ENCODE peak calls at places on chromosomes 2 and 18, in eight cellular contexts. One of them, this sample, is unnamed.

GRCh38 chr2:200048421-200048820 is 93.0 kb downstream of the MAIP1 start:
- DNase-seq in COR-L47: no peak
- DNase-seq in cardiac muscle cell: no peak
- DNase-seq in AML-193: no peak
- DNase-seq in stimulated activated CD4-positive, alpha-beta T cell treated with anti-CD3 and anti-CD28 coated beads, TNF-alpha, amount 100 ng/mL, for 4 hours: no peak
- DNase-seq in Calu3: no peak
- DNase-seq in stimulated activated CD8-positive, alpha-beta memory T cell treated with anti-CD3 and anti-CD28 coated beads, Interleukin-2, amount 100 ng/mL, for 48 hours: no peak
- DNase-seq in HL-60: no peak
- DNase-seq in this sample: no peak

GRCh38 chr2:56357655-56358295 is 174.0 kb downstream of the CCDC85A start:
- DNase-seq in stimulated activated CD4-positive, alpha-beta T cell treated with anti-CD3 and anti-CD28 coated beads, TNF-alpha, amount 100 ng/mL, for 4 hours: no peak
- DNase-seq in COR-L47: peak; percentile 65
- DNase-seq in AML-193: no peak
- DNase-seq in stimulated activated CD8-positive, alpha-beta memory T cell treated with anti-CD3 and anti-CD28 coated beads, Interleukin-2, amount 100 ng/mL, for 48 hours: no peak
- DNase-seq in Calu3: no peak
- DNase-seq in cardiac muscle cell: no peak
- DNase-seq in HL-60: no peak
- DNase-seq in this sample: no peak

GRCh38 chr18:25348361-25349130 is 3.4 kb downstream of the ZNF521 start:
- DNase-seq in cardiac muscle cell: no peak
- DNase-seq in stimulated activated CD8-positive, alpha-beta memory T cell treated with anti-CD3 and anti-CD28 coated beads, Interleukin-2, amount 100 ng/mL, for 48 hours: no peak
- DNase-seq in COR-L47: no peak
- DNase-seq in HL-60: no peak
- DNase-seq in stimulated activated CD4-positive, alpha-beta T cell treated with anti-CD3 and anti-CD28 coated beads, TNF-alpha, amount 100 ng/mL, for 4 hours: no peak
- DNase-seq in Calu3: no peak
- DNase-seq in AML-193: no peak
- DNase-seq in this sample: no peak

GRCh38 chr2:114742245-114742644 is 299.8 kb downstream of the DPP10 start:
- DNase-seq in Calu3: no peak
- DNase-seq in HL-60: no peak
- DNase-seq in COR-L47: no peak
- DNase-seq in AML-193: no peak
- DNase-seq in stimulated activated CD8-positive, alpha-beta memory T cell treated with anti-CD3 and anti-CD28 coated beads, Interleukin-2, amount 100 ng/mL, for 48 hours: no peak
- DNase-seq in cardiac muscle cell: no peak
- DNase-seq in stimulated activated CD4-positive, alpha-beta T cell treated with anti-CD3 and anti-CD28 coated beads, TNF-alpha, amount 100 ng/mL, for 4 hours: no peak
- DNase-seq in this sample: no peak

GRCh38 chr2:236254021-236254420 is 10.2 kb downstream of the ASB18 start:
- DNase-seq in stimulated activated CD8-positive, alpha-beta memory T cell treated with anti-CD3 and anti-CD28 coated beads, Interleukin-2, amount 100 ng/mL, for 48 hours: no peak
- DNase-seq in AML-193: no peak
- DNase-seq in HL-60: no peak
- DNase-seq in stimulated activated CD4-positive, alpha-beta T cell treated with anti-CD3 and anti-CD28 coated beads, TNF-alpha, amount 100 ng/mL, for 4 hours: no peak
- DNase-seq in COR-L47: no peak
- DNase-seq in Calu3: no peak
- DNase-seq in cardiac muscle cell: no peak
- DNase-seq in this sample: no peak

GRCh38 chr2:71282493-71282892 is 49.1 kb upstream of the ZNF638 start:
- DNase-seq in cardiac muscle cell: peak; percentile 14
- DNase-seq in stimulated activated CD8-positive, alpha-beta memory T cell treated with anti-CD3 and anti-CD28 coated beads, Interleukin-2, amount 100 ng/mL, for 48 hours: no peak
- DNase-seq in COR-L47: no peak
- DNase-seq in stimulated activated CD4-positive, alpha-beta T cell treated with anti-CD3 and anti-CD28 coated beads, TNF-alpha, amount 100 ng/mL, for 4 hours: no peak
- DNase-seq in AML-193: peak; percentile 41
- DNase-seq in HL-60: no peak
- DNase-seq in Calu3: no peak
- DNase-seq in this sample: no peak

GRCh38 chr18:3015851-3016250 is 2.9 kb upstream of the LPIN2 start:
- DNase-seq in stimulated activated CD4-positive, alpha-beta T cell treated with anti-CD3 and anti-CD28 coated beads, TNF-alpha, amount 100 ng/mL, for 4 hours: no peak
- DNase-seq in cardiac muscle cell: no peak
- DNase-seq in HL-60: no peak
- DNase-seq in COR-L47: no peak
- DNase-seq in Calu3: no peak
- DNase-seq in AML-193: no peak
- DNase-seq in stimulated activated CD8-positive, alpha-beta memory T cell treated with anti-CD3 and anti-CD28 coated beads, Interleukin-2, amount 100 ng/mL, for 48 hours: no peak
- DNase-seq in this sample: no peak

GRCh38 chr2:20526146-20526545 is 79.3 kb downstream of the RHOB start:
- DNase-seq in COR-L47: no peak
- DNase-seq in HL-60: no peak
- DNase-seq in stimulated activated CD8-positive, alpha-beta memory T cell treated with anti-CD3 and anti-CD28 coated beads, Interleukin-2, amount 100 ng/mL, for 48 hours: no peak
- DNase-seq in AML-193: no peak
- DNase-seq in Calu3: no peak
- DNase-seq in cardiac muscle cell: no peak
- DNase-seq in stimulated activated CD4-positive, alpha-beta T cell treated with anti-CD3 and anti-CD28 coated beads, TNF-alpha, amount 100 ng/mL, for 4 hours: no peak
- DNase-seq in this sample: no peak

GRCh38 chr2:158501301-158501700 is 44.5 kb downstream of the PKP4 start:
- DNase-seq in COR-L47: peak; percentile 63
- DNase-seq in Calu3: no peak
- DNase-seq in cardiac muscle cell: no peak
- DNase-seq in stimulated activated CD8-positive, alpha-beta memory T cell treated with anti-CD3 and anti-CD28 coated beads, Interleukin-2, amount 100 ng/mL, for 48 hours: no peak
- DNase-seq in AML-193: no peak
- DNase-seq in stimulated activated CD4-positive, alpha-beta T cell treated with anti-CD3 and anti-CD28 coated beads, TNF-alpha, amount 100 ng/mL, for 4 hours: no peak
- DNase-seq in HL-60: no peak
- DNase-seq in this sample: no peak

GRCh38 chr18:61948196-61948800 is 55.5 kb upstream of the RNF152 start:
- DNase-seq in cardiac muscle cell: peak; percentile 21
- DNase-seq in HL-60: no peak
- DNase-seq in stimulated activated CD8-positive, alpha-beta memory T cell treated with anti-CD3 and anti-CD28 coated beads, Interleukin-2, amount 100 ng/mL, for 48 hours: no peak
- DNase-seq in AML-193: no peak
- DNase-seq in stimulated activated CD4-positive, alpha-beta T cell treated with anti-CD3 and anti-CD28 coated beads, TNF-alpha, amount 100 ng/mL, for 4 hours: no peak
- DNase-seq in Calu3: no peak
- DNase-seq in COR-L47: no peak
- DNase-seq in this sample: no peak

GRCh38 chr2:42765686-42766085 is 1.8 kb upstream of the OXER1 start:
- DNase-seq in Calu3: no peak
- DNase-seq in HL-60: no peak
- DNase-seq in stimulated activated CD8-positive, alpha-beta memory T cell treated with anti-CD3 and anti-CD28 coated beads, Interleukin-2, amount 100 ng/mL, for 48 hours: no peak
- DNase-seq in cardiac muscle cell: no peak
- DNase-seq in AML-193: no peak
- DNase-seq in COR-L47: no peak
- DNase-seq in stimulated activated CD4-positive, alpha-beta T cell treated with anti-CD3 and anti-CD28 coated beads, TNF-alpha, amount 100 ng/mL, for 4 hours: no peak
- DNase-seq in this sample: no peak

GRCh38 chr2:40367652-40368051 is 84.2 kb downstream of the SLC8A1 start:
- DNase-seq in Calu3: no peak
- DNase-seq in AML-193: no peak
- DNase-seq in stimulated activated CD4-positive, alpha-beta T cell treated with anti-CD3 and anti-CD28 coated beads, TNF-alpha, amount 100 ng/mL, for 4 hours: no peak
- DNase-seq in cardiac muscle cell: peak; percentile 73
- DNase-seq in HL-60: no peak
- DNase-seq in stimulated activated CD8-positive, alpha-beta memory T cell treated with anti-CD3 and anti-CD28 coated beads, Interleukin-2, amount 100 ng/mL, for 48 hours: no peak
- DNase-seq in COR-L47: no peak
- DNase-seq in this sample: no peak

GRCh38 chr2:60586081-60586480 is 32.6 kb upstream of the BCL11A start:
- DNase-seq in HL-60: no peak
- DNase-seq in COR-L47: no peak
- DNase-seq in stimulated activated CD8-positive, alpha-beta memory T cell treated with anti-CD3 and anti-CD28 coated beads, Interleukin-2, amount 100 ng/mL, for 48 hours: no peak
- DNase-seq in stimulated activated CD4-positive, alpha-beta T cell treated with anti-CD3 and anti-CD28 coated beads, TNF-alpha, amount 100 ng/mL, for 4 hours: no peak
- DNase-seq in Calu3: peak; percentile 10
- DNase-seq in AML-193: no peak
- DNase-seq in cardiac muscle cell: peak; percentile 4
- DNase-seq in this sample: no peak

GRCh38 chr18:11553098-11553940 is 56.1 kb upstream of the SLC35G4 start:
- DNase-seq in stimulated activated CD8-positive, alpha-beta memory T cell treated with anti-CD3 and anti-CD28 coated beads, Interleukin-2, amount 100 ng/mL, for 48 hours: no peak
- DNase-seq in Calu3: peak; percentile 53
- DNase-seq in cardiac muscle cell: peak; percentile 71
- DNase-seq in AML-193: peak; percentile 23
- DNase-seq in COR-L47: peak; percentile 8
- DNase-seq in HL-60: peak; percentile 32
- DNase-seq in stimulated activated CD4-positive, alpha-beta T cell treated with anti-CD3 and anti-CD28 coated beads, TNF-alpha, amount 100 ng/mL, for 4 hours: no peak
- DNase-seq in this sample: peak; percentile 13

GRCh38 chr2:123851281-123851680 is 173.8 kb upstream of the CNTNAP5 start:
- DNase-seq in stimulated activated CD8-positive, alpha-beta memory T cell treated with anti-CD3 and anti-CD28 coated beads, Interleukin-2, amount 100 ng/mL, for 48 hours: no peak
- DNase-seq in AML-193: no peak
- DNase-seq in cardiac muscle cell: no peak
- DNase-seq in Calu3: no peak
- DNase-seq in COR-L47: no peak
- DNase-seq in stimulated activated CD4-positive, alpha-beta T cell treated with anti-CD3 and anti-CD28 coated beads, TNF-alpha, amount 100 ng/mL, for 4 hours: no peak
- DNase-seq in HL-60: no peak
- DNase-seq in this sample: no peak

GRCh38 chr2:240377366-240377765 is 58.1 kb upstream of the GPC1 start:
- DNase-seq in COR-L47: no peak
- DNase-seq in HL-60: no peak
- DNase-seq in stimulated activated CD4-positive, alpha-beta T cell treated with anti-CD3 and anti-CD28 coated beads, TNF-alpha, amount 100 ng/mL, for 4 hours: no peak
- DNase-seq in cardiac muscle cell: peak; percentile 40
- DNase-seq in AML-193: no peak
- DNase-seq in Calu3: no peak
- DNase-seq in stimulated activated CD8-positive, alpha-beta memory T cell treated with anti-CD3 and anti-CD28 coated beads, Interleukin-2, amount 100 ng/mL, for 48 hours: no peak
- DNase-seq in this sample: no peak

GRCh38 chr2:156319811-156320490 is 12.6 kb downstream of the NR4A2 start:
- DNase-seq in COR-L47: no peak
- DNase-seq in AML-193: no peak
- DNase-seq in stimulated activated CD8-positive, alpha-beta memory T cell treated with anti-CD3 and anti-CD28 coated beads, Interleukin-2, amount 100 ng/mL, for 48 hours: no peak
- DNase-seq in Calu3: no peak
- DNase-seq in stimulated activated CD4-positive, alpha-beta T cell treated with anti-CD3 and anti-CD28 coated beads, TNF-alpha, amount 100 ng/mL, for 4 hours: no peak
- DNase-seq in cardiac muscle cell: peak; percentile 50
- DNase-seq in HL-60: no peak
- DNase-seq in this sample: no peak

GRCh38 chr18:9992988-9993845 is 79.4 kb downstream of the VAPA start:
- DNase-seq in COR-L47: no peak
- DNase-seq in stimulated activated CD8-positive, alpha-beta memory T cell treated with anti-CD3 and anti-CD28 coated beads, Interleukin-2, amount 100 ng/mL, for 48 hours: no peak
- DNase-seq in stimulated activated CD4-positive, alpha-beta T cell treated with anti-CD3 and anti-CD28 coated beads, TNF-alpha, amount 100 ng/mL, for 4 hours: no peak
- DNase-seq in cardiac muscle cell: no peak
- DNase-seq in Calu3: no peak
- DNase-seq in HL-60: no peak
- DNase-seq in AML-193: no peak
- DNase-seq in this sample: no peak

GRCh38 chr2:69163109-69163508 is 150.1 kb downstream of the ANTXR1 start:
- DNase-seq in stimulated activated CD8-positive, alpha-beta memory T cell treated with anti-CD3 and anti-CD28 coated beads, Interleukin-2, amount 100 ng/mL, for 48 hours: no peak
- DNase-seq in AML-193: peak; percentile 83
- DNase-seq in COR-L47: no peak
- DNase-seq in HL-60: peak; percentile 85
- DNase-seq in stimulated activated CD4-positive, alpha-beta T cell treated with anti-CD3 and anti-CD28 coated beads, TNF-alpha, amount 100 ng/mL, for 4 hours: no peak
- DNase-seq in Calu3: peak; percentile 19
- DNase-seq in cardiac muscle cell: peak; percentile 94
- DNase-seq in this sample: no peak

GRCh38 chr2:37506407-37507068 is 162.1 kb downstream of the QPCT start:
- DNase-seq in stimulated activated CD8-positive, alpha-beta memory T cell treated with anti-CD3 and anti-CD28 coated beads, Interleukin-2, amount 100 ng/mL, for 48 hours: no peak
- DNase-seq in cardiac muscle cell: peak; percentile 14
- DNase-seq in Calu3: no peak
- DNase-seq in AML-193: no peak
- DNase-seq in stimulated activated CD4-positive, alpha-beta T cell treated with anti-CD3 and anti-CD28 coated beads, TNF-alpha, amount 100 ng/mL, for 4 hours: no peak
- DNase-seq in HL-60: no peak
- DNase-seq in COR-L47: no peak
- DNase-seq in this sample: no peak

GRCh38 chr2:227007940-227008339 is 156.1 kb downstream of the COL4A4 start:
- DNase-seq in cardiac muscle cell: no peak
- DNase-seq in AML-193: no peak
- DNase-seq in stimulated activated CD8-positive, alpha-beta memory T cell treated with anti-CD3 and anti-CD28 coated beads, Interleukin-2, amount 100 ng/mL, for 48 hours: no peak
- DNase-seq in Calu3: no peak
- DNase-seq in stimulated activated CD4-positive, alpha-beta T cell treated with anti-CD3 and anti-CD28 coated beads, TNF-alpha, amount 100 ng/mL, for 4 hours: no peak
- DNase-seq in COR-L47: no peak
- DNase-seq in HL-60: no peak
- DNase-seq in this sample: no peak

GRCh38 chr2:233426619-233427342 is 72.5 kb downstream of the DGKD start:
- DNase-seq in AML-193: peak; percentile 26
- DNase-seq in Calu3: no peak
- DNase-seq in cardiac muscle cell: peak; percentile 63
- DNase-seq in stimulated activated CD8-positive, alpha-beta memory T cell treated with anti-CD3 and anti-CD28 coated beads, Interleukin-2, amount 100 ng/mL, for 48 hours: peak; percentile 68
- DNase-seq in HL-60: peak; percentile 50
- DNase-seq in COR-L47: no peak
- DNase-seq in stimulated activated CD4-positive, alpha-beta T cell treated with anti-CD3 and anti-CD28 coated beads, TNF-alpha, amount 100 ng/mL, for 4 hours: peak; percentile 51
- DNase-seq in this sample: no peak

GRCh38 chr18:35247412-35248249 is 6.8 kb downstream of the ZNF397 start:
- DNase-seq in Calu3: no peak
- DNase-seq in stimulated activated CD4-positive, alpha-beta T cell treated with anti-CD3 and anti-CD28 coated beads, TNF-alpha, amount 100 ng/mL, for 4 hours: no peak
- DNase-seq in AML-193: peak; percentile 58
- DNase-seq in HL-60: peak; percentile 39
- DNase-seq in stimulated activated CD8-positive, alpha-beta memory T cell treated with anti-CD3 and anti-CD28 coated beads, Interleukin-2, amount 100 ng/mL, for 48 hours: no peak
- DNase-seq in COR-L47: no peak
- DNase-seq in cardiac muscle cell: no peak
- DNase-seq in this sample: no peak

GRCh38 chr2:207397917-207398655 is 131.7 kb upstream of the CREB1 start:
- DNase-seq in stimulated activated CD4-positive, alpha-beta T cell treated with anti-CD3 and anti-CD28 coated beads, TNF-alpha, amount 100 ng/mL, for 4 hours: no peak
- DNase-seq in stimulated activated CD8-positive, alpha-beta memory T cell treated with anti-CD3 and anti-CD28 coated beads, Interleukin-2, amount 100 ng/mL, for 48 hours: no peak
- DNase-seq in HL-60: no peak
- DNase-seq in cardiac muscle cell: no peak
- DNase-seq in AML-193: no peak
- DNase-seq in COR-L47: no peak
- DNase-seq in Calu3: no peak
- DNase-seq in this sample: no peak

GRCh38 chr18:58557013-58557435 is 71.9 kb downstream of the ALPK2 start:
- DNase-seq in HL-60: no peak
- DNase-seq in COR-L47: no peak
- DNase-seq in cardiac muscle cell: no peak
- DNase-seq in Calu3: no peak
- DNase-seq in stimulated activated CD8-positive, alpha-beta memory T cell treated with anti-CD3 and anti-CD28 coated beads, Interleukin-2, amount 100 ng/mL, for 48 hours: no peak
- DNase-seq in AML-193: no peak
- DNase-seq in stimulated activated CD4-positive, alpha-beta T cell treated with anti-CD3 and anti-CD28 coated beads, TNF-alpha, amount 100 ng/mL, for 4 hours: no peak
- DNase-seq in this sample: no peak

GRCh38 chr18:65938592-65939372 is 188.0 kb downstream of the CDH7 start:
- DNase-seq in AML-193: peak; percentile 48
- DNase-seq in Calu3: peak; percentile 43
- DNase-seq in stimulated activated CD4-positive, alpha-beta T cell treated with anti-CD3 and anti-CD28 coated beads, TNF-alpha, amount 100 ng/mL, for 4 hours: no peak
- DNase-seq in COR-L47: peak; percentile 64
- DNase-seq in cardiac muscle cell: peak; percentile 13
- DNase-seq in HL-60: peak; percentile 61
- DNase-seq in stimulated activated CD8-positive, alpha-beta memory T cell treated with anti-CD3 and anti-CD28 coated beads, Interleukin-2, amount 100 ng/mL, for 48 hours: no peak
- DNase-seq in this sample: peak; percentile 82

GRCh38 chr2:107336536-107336935 is 450.6 kb upstream of the ST6GAL2 start:
- DNase-seq in cardiac muscle cell: peak; percentile 46
- DNase-seq in HL-60: no peak
- DNase-seq in Calu3: no peak
- DNase-seq in stimulated activated CD8-positive, alpha-beta memory T cell treated with anti-CD3 and anti-CD28 coated beads, Interleukin-2, amount 100 ng/mL, for 48 hours: no peak
- DNase-seq in stimulated activated CD4-positive, alpha-beta T cell treated with anti-CD3 and anti-CD28 coated beads, TNF-alpha, amount 100 ng/mL, for 4 hours: no peak
- DNase-seq in COR-L47: no peak
- DNase-seq in AML-193: no peak
- DNase-seq in this sample: no peak